ENCODE peak calls at places on chromosome 15, in eight cellular contexts. P is SW480, D is HAP-1, K is nucleus accumbens, W is glutamatergic neuron, V is GM12878, S is pancreas, B is coronary artery. C is an unnamed sample.

GRCh38 chr15:98933376-98933775 is 74.2 kb downstream of the PGPEP1L start:
- DNase-seq in P (no peak), D (no peak), K (no peak), W (no peak), V (no peak), S (no peak), B (no peak), C (no peak)

GRCh38 chr15:52680041-52680391 is 828 bp upstream of the ATOSA start:
- DNase-seq in P (no peak), D (no peak), K (no peak), W (no peak), V (no peak), S (no peak), B (no peak), C (peak; percentile 20)

GRCh38 chr15:67792250-67792942 is 32.9 kb upstream of the SKOR1 start:
- DNase-seq in P (no peak), D (no peak), K (no peak), W (no peak), V (no peak), S (no peak), B (no peak), C (peak; percentile 22)

GRCh38 chr15:64634020-64634419 is 141.4 kb downstream of the RBPMS2 start:
- DNase-seq in P (peak; percentile 39), D (no peak), K (no peak), W (no peak), V (peak; percentile 96), S (no peak), B (no peak), C (no peak)

GRCh38 chr15:94673801-94674200 is 442.4 kb downstream of the MCTP2 start:
- DNase-seq in P (no peak), D (no peak), K (no peak), W (no peak), V (no peak), S (no peak), B (no peak), C (no peak)

GRCh38 chr15:94327356-94327936 is 96.1 kb downstream of the MCTP2 start:
- DNase-seq in P (peak; percentile 30), D (peak; percentile 8), K (no peak), W (no peak), V (no peak), S (no peak), B (no peak), C (peak; percentile 19)

GRCh38 chr15:39628131-39628482 is 47.2 kb downstream of the THBS1 start:
- DNase-seq in P (no peak), D (no peak), K (no peak), W (no peak), V (no peak), S (no peak), B (no peak), C (peak; percentile 19)

GRCh38 chr15:77623008-77623877 is 9.5 kb downstream of the LINGO1 start:
- DNase-seq in P (no peak), D (no peak), K (no peak), W (no peak), V (no peak), S (no peak), B (no peak), C (no peak)

GRCh38 chr15:76235186-76235826 is 76.0 kb downstream of the ETFA start:
- DNase-seq in P (peak; percentile 70), D (peak; percentile 96), K (no peak), W (no peak), V (no peak), S (no peak), B (no peak), C (peak; percentile 60)

GRCh38 chr15:62888628-62889027 is 153.9 kb upstream of the TPM1 start:
- DNase-seq in P (no peak), D (no peak), K (no peak), W (no peak), V (no peak), S (no peak), B (no peak), C (peak; percentile 67)

GRCh38 chr15:72682772-72683171 is 3.2 kb downstream of the HIGD2B start:
- DNase-seq in P (no peak), D (no peak), K (no peak), W (no peak), V (no peak), S (no peak), B (no peak), C (no peak)

GRCh38 chr15:53833134-53833624 is 73.7 kb upstream of the WDR72 start:
- DNase-seq in P (no peak), D (no peak), K (no peak), W (no peak), V (no peak), S (peak; percentile 3), B (no peak), C (no peak)

GRCh38 chr15:49045691-49046112 is 544 bp downstream of the SECISBP2L start:
- DNase-seq in P (peak; percentile 55), D (peak; percentile 58), K (peak; percentile 26), W (peak; percentile 54), V (peak; percentile 48), S (peak; percentile 3), B (no peak), C (peak; percentile 54)

GRCh38 chr15:26166429-26166828 is 303.3 kb upstream of the ATP10A start:
- DNase-seq in P (no peak), D (no peak), K (no peak), W (no peak), V (no peak), S (no peak), B (no peak), C (no peak)

GRCh38 chr15:94059188-94059587 is 172.2 kb upstream of the MCTP2 start:
- DNase-seq in P (no peak), D (no peak), K (no peak), W (no peak), V (no peak), S (no peak), B (no peak), C (no peak)

GRCh38 chr15:51401872-51402517 is 60.5 kb downstream of the GLDN start:
- DNase-seq in P (peak; percentile 8), D (no peak), K (no peak), W (peak; percentile 62), V (no peak), S (no peak), B (no peak), C (peak; percentile 49)

GRCh38 chr15:39939487-39940452 is 5.9 kb downstream of the EIF2AK4 start:
- DNase-seq in P (no peak), D (no peak), K (no peak), W (no peak), V (peak; percentile 32), S (no peak), B (no peak), C (no peak)

GRCh38 chr15:37518436-37518835 is 416.0 kb upstream of the TMCO5A start:
- DNase-seq in P (no peak), D (no peak), K (no peak), W (no peak), V (no peak), S (no peak), B (no peak), C (no peak)

GRCh38 chr15:39059886-39060285 is 495.3 kb upstream of the RASGRP1 start:
- DNase-seq in P (no peak), D (no peak), K (no peak), W (no peak), V (no peak), S (no peak), B (no peak), C (no peak)

GRCh38 chr15:72197460-72198409 is at the start of gene GRAMD2A:
- DNase-seq in P (peak; percentile 66), D (no peak), K (no peak), W (peak; percentile 43), V (no peak), S (no peak), B (peak; percentile 72), C (peak; percentile 65)

GRCh38 chr15:58865420-58865880 is 68.0 kb downstream of the SLTM start:
- DNase-seq in P (no peak), D (no peak), K (no peak), W (no peak), V (no peak), S (peak; percentile 28), B (no peak), C (no peak)

GRCh38 chr15:35306361-35306981 is 221.4 kb upstream of the NANOGP8 start:
- DNase-seq in P (no peak), D (no peak), K (no peak), W (no peak), V (no peak), S (no peak), B (no peak), C (peak; percentile 74)

GRCh38 chr15:66832679-66833078 is 130.6 kb downstream of the SMAD6 start:
- DNase-seq in P (no peak), D (no peak), K (no peak), W (no peak), V (no peak), S (no peak), B (no peak), C (peak; percentile 64)

GRCh38 chr15:56460046-56460445 is 4.9 kb downstream of the MNS1 start:
- DNase-seq in P (no peak), D (no peak), K (no peak), W (no peak), V (no peak), S (no peak), B (no peak), C (no peak)

GRCh38 chr15:41620536-41621199 is 39.5 kb upstream of the MGA start:
- DNase-seq in P (peak; percentile 33), D (no peak), K (no peak), W (no peak), V (no peak), S (no peak), B (no peak), C (no peak)

GRCh38 chr15:64009798-64010241 is 36.5 kb downstream of the DAPK2 start:
- DNase-seq in P (no peak), D (no peak), K (no peak), W (no peak), V (peak; percentile 84), S (no peak), B (no peak), C (peak; percentile 69)

GRCh38 chr15:68819451-68820204 is 1.1 kb downstream of the ANP32A start:
- DNase-seq in P (peak; percentile 44), D (peak; percentile 88), K (no peak), W (peak; percentile 56), V (no peak), S (peak; percentile 35), B (no peak), C (peak; percentile 65)

GRCh38 chr15:50774450-50774849 is 8.9 kb upstream of the SPPL2A start:
- DNase-seq in P (peak; percentile 7), D (no peak), K (no peak), W (no peak), V (no peak), S (no peak), B (no peak), C (peak; percentile 9)

GRCh38 chr15:28894631-28895030 is 8.9 kb downstream of the APBA2 start:
- DNase-seq in P (no peak), D (no peak), K (no peak), W (no peak), V (no peak), S (no peak), B (no peak), C (no peak)

GRCh38 chr15:48754011-48754410 is 56.9 kb downstream of the CEP152 start:
- DNase-seq in P (no peak), D (peak; percentile 86), K (no peak), W (no peak), V (no peak), S (no peak), B (no peak), C (peak; percentile 9)

GRCh38 chr15:76310470-76311070 is 699 bp downstream of the ETFA start:
- DNase-seq in P (peak; percentile 16), D (peak; percentile 33), K (no peak), W (peak; percentile 34), V (no peak), S (peak; percentile 18), B (no peak), C (peak; percentile 35)